ENCODE peak calls at places on chromosomes 6 and 20, in nine cellular contexts. H is tibial nerve, D is Peyer's patch, I is vagina, T is heart left ventricle, U is endothelial cell of umbilical vein, L is IMR-90, G is right lobe of liver, X is A549. E is an unnamed sample.

GRCh38 chr6:163308629-163309276 is 105.8 kb upstream of the QKI start:
- DNase-seq in H (no peak), D (no peak), I (no peak), T (no peak), U (no peak), L (no peak), G (no peak), X (no peak), E (no peak)

GRCh38 chr20:64159286-64159680 is 5.0 kb upstream of the MYT1 start:
- DNase-seq in H (no peak), D (no peak), I (no peak), T (no peak), U (no peak), L (no peak), G (no peak), X (no peak), E (no peak)

GRCh38 chr6:135438907-135439535 is 58.5 kb downstream of the AHI1 start:
- DNase-seq in H (no peak), D (no peak), I (no peak), T (no peak), U (peak), L (peak), G (no peak), X (no peak), E (no peak)

GRCh38 chr6:74137910-74138309 is 441.9 kb downstream of the CD109 start:
- DNase-seq in H (no peak), D (no peak), I (no peak), T (no peak), U (peak), L (peak), G (no peak), X (peak), E (no peak)

GRCh38 chr6:53484409-53485280 is 60.3 kb downstream of the GCLC start:
- DNase-seq in H (peak), D (no peak), I (no peak), T (peak), U (peak), L (peak), G (no peak), X (peak), E (no peak)

GRCh38 chr6:119296036-119297035 is 53.2 kb downstream of the MAN1A1 start:
- DNase-seq in H (no peak), D (no peak), I (no peak), T (no peak), U (no peak), L (no peak), G (no peak), X (no peak), E (no peak)

GRCh38 chr6:36598739-36599318 is 4.7 kb downstream of the SRSF3 start:
- DNase-seq in H (no peak), D (no peak), I (no peak), T (no peak), U (no peak), L (no peak), G (no peak), X (no peak), E (no peak)

GRCh38 chr6:149046822-149047246 is 270.7 kb upstream of the TAB2 start:
- DNase-seq in H (no peak), D (no peak), I (no peak), T (no peak), U (no peak), L (peak), G (no peak), X (no peak), E (no peak)

GRCh38 chr6:1613631-1614447 is 4.1 kb downstream of the FOXC1 start:
- DNase-seq in H (no peak), D (no peak), I (no peak), T (peak), U (peak), L (peak), G (no peak), X (no peak), E (no peak)

GRCh38 chr6:45676376-45676775 is 298.6 kb upstream of the SUPT3H start:
- DNase-seq in H (no peak), D (no peak), I (no peak), T (no peak), U (no peak), L (no peak), G (no peak), X (no peak), E (no peak)

GRCh38 chr6:33367009-33367714 is 24.5 kb upstream of the KIFC1 start:
- DNase-seq in H (no peak), D (no peak), I (no peak), T (no peak), U (no peak), L (no peak), G (no peak), X (no peak), E (no peak)

GRCh38 chr20:43744966-43745733 is 18.3 kb upstream of the GTSF1L start:
- DNase-seq in H (no peak), D (no peak), I (no peak), T (no peak), U (no peak), L (no peak), G (no peak), X (no peak), E (no peak)

GRCh38 chr6:4693566-4693965 is 82.6 kb upstream of the CDYL start:
- DNase-seq in H (no peak), D (no peak), I (no peak), T (no peak), U (no peak), L (no peak), G (no peak), X (no peak), E (no peak)

GRCh38 chr6:26322645-26323482 is 42.1 kb upstream of the BTN3A2 start:
- DNase-seq in H (peak), D (no peak), I (no peak), T (no peak), U (peak), L (peak), G (no peak), X (peak), E (no peak)

GRCh38 chr20:4667371-4667773 is 54.3 kb upstream of the PRND start:
- DNase-seq in H (no peak), D (no peak), I (no peak), T (no peak), U (no peak), L (no peak), G (no peak), X (no peak), E (no peak)

GRCh38 chr20:9515761-9516657 is 1.6 kb downstream of the LAMP5 start:
- DNase-seq in H (no peak), D (no peak), I (no peak), T (peak), U (peak), L (no peak), G (no peak), X (no peak), E (no peak)

GRCh38 chr20:38730167-38730988 is 6.1 kb downstream of the SLC32A1 start:
- DNase-seq in H (no peak), D (no peak), I (no peak), T (no peak), U (no peak), L (no peak), G (no peak), X (no peak), E (no peak)

GRCh38 chr20:22381812-22382416 is 202.5 kb downstream of the FOXA2 start:
- DNase-seq in H (no peak), D (no peak), I (no peak), T (no peak), U (no peak), L (no peak), G (no peak), X (no peak), E (no peak)

GRCh38 chr6:57063847-57064246 is 17.4 kb downstream of the KIAA1586 start:
- DNase-seq in H (no peak), D (no peak), I (no peak), T (no peak), U (no peak), L (no peak), G (no peak), X (no peak), E (no peak)

GRCh38 chr6:53734473-53735299 is 60.1 kb upstream of the LRRC1 start:
- DNase-seq in H (no peak), D (peak), I (no peak), T (peak), U (peak), L (peak), G (peak), X (peak), E (no peak)

GRCh38 chr20:24771651-24772061 is 177.4 kb upstream of the CST7 start:
- DNase-seq in H (no peak), D (peak), I (no peak), T (no peak), U (no peak), L (no peak), G (no peak), X (no peak), E (no peak)

GRCh38 chr6:140441256-140441655 is 1066.8 kb upstream of the CITED2 start:
- DNase-seq in H (peak), D (no peak), I (no peak), T (peak), U (peak), L (peak), G (peak), X (peak), E (no peak)

GRCh38 chr20:6697228-6697972 is 70.1 kb upstream of the BMP2 start:
- DNase-seq in H (no peak), D (no peak), I (no peak), T (no peak), U (no peak), L (no peak), G (no peak), X (no peak), E (no peak)

GRCh38 chr6:109441069-109441816 is 719 bp downstream of the SMPD2 start:
- DNase-seq in H (peak), D (peak), I (no peak), T (peak), U (peak), L (peak), G (peak), X (peak), E (no peak)
- TF ChIP-seq POLR2A in H (no peak), D (no peak), I (no peak), T (no peak), U (no peak), L (no peak), G (no peak), X (no peak), E (peak)

GRCh38 chr20:56630086-56630493 is 984 bp downstream of the TFAP2C start:
- DNase-seq in H (no peak), D (no peak), I (no peak), T (no peak), U (no peak), L (no peak), G (no peak), X (peak), E (no peak)

GRCh38 chr20:56628015-56628872 is 862 bp upstream of the TFAP2C start:
- DNase-seq in H (no peak), D (no peak), I (no peak), T (no peak), U (no peak), L (no peak), G (no peak), X (peak), E (no peak)

GRCh38 chr20:56629464-56630085 is 469 bp downstream of the TFAP2C start:
- DNase-seq in H (no peak), D (no peak), I (no peak), T (no peak), U (no peak), L (no peak), G (no peak), X (no peak), E (no peak)

GRCh38 chr20:56627122-56628014 is 1.7 kb upstream of the TFAP2C start:
- DNase-seq in H (no peak), D (no peak), I (no peak), T (no peak), U (no peak), L (no peak), G (no peak), X (no peak), E (no peak)

GRCh38 chr20:56628873-56629463 is at the start of gene TFAP2C:
- DNase-seq in H (peak), D (no peak), I (no peak), T (peak), U (no peak), L (no peak), G (peak), X (peak), E (no peak)
- TF ChIP-seq POLR2A in H (no peak), D (no peak), I (no peak), T (no peak), U (no peak), L (no peak), G (no peak), X (peak), E (no peak)

GRCh38 chr6:44227138-44227770 is 3.9 kb downstream of the SLC29A1 start:
- DNase-seq in H (no peak), D (no peak), I (no peak), T (no peak), U (no peak), L (no peak), G (no peak), X (no peak), E (no peak)
- TF ChIP-seq POLR2A in H (no peak), D (no peak), I (no peak), T (no peak), U (no peak), L (no peak), G (no peak), X (no peak), E (no peak)

DNA sequence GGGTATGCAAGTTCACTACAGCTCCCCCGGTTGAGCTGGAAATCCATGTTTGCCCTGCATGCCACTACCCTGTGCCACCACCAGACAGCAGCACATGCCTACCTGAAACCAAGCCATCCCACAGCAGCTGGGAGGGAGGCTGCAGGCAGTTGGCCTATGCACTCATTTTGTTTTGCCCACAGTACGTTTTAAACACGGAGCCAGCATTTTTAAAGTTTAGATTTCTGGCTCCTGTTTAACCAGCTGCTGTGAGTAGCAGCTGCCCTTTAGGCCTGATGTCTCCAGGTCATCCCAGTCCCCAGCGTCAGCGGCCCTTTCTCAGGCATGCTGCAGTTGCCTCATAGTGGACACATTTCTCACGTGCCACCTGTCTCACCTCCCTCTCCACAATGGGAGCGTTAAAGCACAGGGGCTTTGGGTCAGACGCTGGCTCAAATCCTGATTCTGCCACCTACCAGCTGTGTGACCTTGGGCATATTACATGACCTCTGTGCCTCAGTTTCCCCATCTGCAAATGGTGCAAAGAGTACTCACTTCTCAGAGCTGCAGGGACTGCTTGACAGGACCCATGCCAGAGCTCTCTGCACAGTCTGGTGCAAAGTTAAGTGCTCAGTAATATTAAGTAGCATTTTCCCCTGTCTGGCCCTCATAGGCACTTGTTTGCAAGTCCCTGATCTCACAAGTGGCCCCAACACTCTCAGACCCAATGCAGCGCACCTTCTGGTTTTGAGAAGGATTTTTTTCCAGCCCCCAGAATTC is 8.2 kb upstream of the UBE2V1 start:
- DNase-seq in H (peak), D (peak), I (no peak), T (peak), U (peak), L (peak), G (peak), X (peak), E (no peak)
- TF ChIP-seq POLR2A in H (no peak), D (no peak), I (no peak), T (no peak), U (peak), L (no peak), G (no peak), X (no peak), E (no peak)

DNA sequence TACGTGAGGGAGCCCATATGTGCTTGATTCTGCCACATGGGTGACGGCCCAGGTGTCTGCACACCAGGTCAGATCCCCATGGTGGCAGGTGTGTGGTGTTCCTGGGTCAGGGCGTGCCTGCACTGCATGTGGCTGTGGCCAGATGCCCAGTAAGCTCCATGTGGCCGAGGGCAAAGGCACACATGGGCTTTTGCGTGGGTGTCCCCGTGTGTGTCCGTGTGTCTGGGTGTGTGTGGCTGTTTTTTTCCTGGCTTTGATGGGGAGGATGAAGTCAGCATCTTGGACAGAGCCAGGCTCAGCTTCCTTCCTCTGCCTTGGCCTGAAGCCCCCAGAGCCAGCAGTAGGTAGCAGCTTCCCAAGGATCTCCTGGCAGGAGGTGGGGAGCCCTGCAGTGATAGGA is 1.5 kb upstream of the TNXB start:
- DNase-seq in H (no peak), D (no peak), I (peak), T (peak), U (no peak), L (no peak), G (peak), X (no peak), E (no peak)
- TF ChIP-seq POLR2A in H (no peak), D (no peak), I (no peak), T (no peak), U (no peak), L (no peak), G (no peak), X (no peak), E (no peak)

DNA sequence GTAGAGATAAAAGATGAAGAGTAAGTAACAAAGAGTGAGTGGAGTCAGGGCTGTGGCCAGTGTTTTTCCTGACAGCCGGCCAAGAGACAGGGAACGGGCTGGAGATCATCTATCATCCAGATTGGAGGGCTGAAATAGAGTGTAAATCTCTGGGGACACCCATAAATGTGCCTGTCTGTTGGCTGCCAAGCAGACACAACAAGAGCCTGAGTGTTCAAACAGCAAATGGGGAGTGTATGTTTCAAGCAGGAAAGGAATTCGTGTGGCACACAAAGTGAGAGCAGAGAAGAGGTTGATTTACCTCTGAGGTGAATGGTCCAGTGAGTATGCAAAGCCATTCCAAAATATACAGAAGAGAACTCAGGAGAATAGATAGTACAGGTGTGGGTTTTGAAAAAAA is 326.5 kb upstream of the KHDRBS2 start:
- DNase-seq in H (no peak), D (no peak), I (no peak), T (no peak), U (no peak), L (no peak), G (no peak), X (no peak), E (no peak)
- TF ChIP-seq POLR2A in H (no peak), D (no peak), I (no peak), T (no peak), U (no peak), L (no peak), G (no peak), X (no peak), E (no peak)

GRCh38 chr6:44043036-44043478 is 84.2 kb downstream of the MRPL14 start:
- DNase-seq in H (no peak), D (no peak), I (no peak), T (no peak), U (no peak), L (peak), G (peak), X (peak), E (no peak)
- TF ChIP-seq POLR2A in H (no peak), D (no peak), I (no peak), T (no peak), U (no peak), L (peak), G (no peak), X (no peak), E (no peak)

GRCh38 chr6:32190054-32190945 is at the start of gene PBX2:
- DNase-seq in H (peak), D (peak), I (no peak), T (peak), U (peak), L (peak), G (peak), X (peak), E (peak)
- TF ChIP-seq POLR2A in H (peak), D (peak), I (peak), T (no peak), U (peak), L (peak), G (peak), X (peak), E (peak)

DNA sequence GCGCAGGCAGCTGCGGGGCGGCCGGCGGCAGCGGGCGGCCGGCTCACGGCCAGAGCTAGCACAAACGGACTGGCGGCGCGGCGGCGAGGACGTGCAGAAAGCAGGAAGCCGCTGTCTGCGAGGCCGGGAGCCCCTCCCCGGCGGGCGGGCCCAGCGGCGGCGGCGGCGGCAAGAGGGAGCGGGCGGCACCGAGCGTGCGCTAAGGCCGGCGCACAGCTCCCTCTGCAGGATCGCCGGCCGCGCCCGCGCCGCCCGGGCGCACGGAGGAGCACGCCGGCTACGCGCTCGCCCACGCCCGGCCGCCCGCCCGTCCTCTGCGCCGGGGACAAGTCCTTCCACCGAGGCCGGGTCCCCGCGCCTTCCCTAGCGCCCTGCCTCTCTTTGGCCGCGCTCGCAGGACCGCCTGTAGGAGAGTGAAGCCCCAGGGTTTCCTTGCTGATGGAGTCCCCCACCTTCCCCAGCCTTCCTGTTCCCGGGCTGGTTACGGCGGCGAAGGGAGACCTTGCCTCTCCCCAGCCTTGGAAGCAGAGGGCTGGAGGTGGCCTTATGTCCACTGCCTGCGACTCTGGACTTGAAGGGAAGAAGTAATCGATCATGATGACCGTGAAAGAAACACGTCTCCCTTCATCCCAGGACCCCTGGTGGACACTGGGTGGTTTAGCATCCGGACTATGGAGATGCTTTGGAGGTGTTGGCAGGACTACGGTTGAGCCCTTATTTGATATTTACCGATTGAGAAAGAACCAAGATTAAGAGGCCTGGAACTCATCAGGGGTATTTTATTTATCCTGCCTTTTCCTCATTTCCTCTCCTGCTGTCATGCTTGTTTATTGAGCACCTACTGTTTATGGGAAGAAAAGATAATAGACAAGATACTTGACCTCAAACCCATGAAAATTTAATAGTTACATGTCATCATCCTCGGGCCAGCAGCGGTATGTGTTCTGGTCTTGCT is at the start of gene PREP:
- DNase-seq in H (peak), D (peak), I (no peak), T (peak), U (peak), L (peak), G (peak), X (peak), E (peak)
- TF ChIP-seq POLR2A in H (peak), D (peak), I (no peak), T (no peak), U (peak), L (peak), G (peak), X (peak), E (peak)